ENCODE peak calls at places on chromosomes 4 and X, in ten cellular contexts. One of them, this sample, is unnamed.

GRCh38 chr4:3307486-3307885 is 14.7 kb downstream of the RGS12 start:
- DNase-seq in progenitor cell of endocrine pancreas: no peak
- DNase-seq in astrocyte of the spinal cord: no peak
- DNase-seq in RKO: no peak
- DNase-seq in lung: no peak
- DNase-seq in occipital lobe: no peak
- DNase-seq in lower lobe of right lung: peak
- DNase-seq in brain microvascular endothelial cell: no peak
- DNase-seq in HFFc6: no peak
- DNase-seq in NT2/D1: no peak
- DNase-seq in this sample: no peak

GRCh38 chrX:134738986-134739744 is 80.9 kb upstream of the PLAC1 start:
- DNase-seq in brain microvascular endothelial cell: no peak
- DNase-seq in lower lobe of right lung: no peak
- DNase-seq in HFFc6: no peak
- DNase-seq in lung: no peak
- DNase-seq in NT2/D1: no peak
- DNase-seq in RKO: no peak
- DNase-seq in occipital lobe: no peak
- DNase-seq in astrocyte of the spinal cord: no peak
- DNase-seq in progenitor cell of endocrine pancreas: no peak
- DNase-seq in this sample: no peak

GRCh38 chrX:110145854-110146253 is 142.9 kb downstream of the TMEM164 start:
- DNase-seq in lower lobe of right lung: no peak
- DNase-seq in astrocyte of the spinal cord: peak
- DNase-seq in lung: no peak
- DNase-seq in brain microvascular endothelial cell: peak
- DNase-seq in RKO: peak
- DNase-seq in progenitor cell of endocrine pancreas: no peak
- DNase-seq in HFFc6: no peak
- DNase-seq in NT2/D1: no peak
- DNase-seq in occipital lobe: peak
- DNase-seq in this sample: no peak

GRCh38 chr4:19473569-19473968 is 778.1 kb upstream of the SLIT2 start:
- DNase-seq in progenitor cell of endocrine pancreas: no peak
- DNase-seq in HFFc6: no peak
- DNase-seq in brain microvascular endothelial cell: no peak
- DNase-seq in NT2/D1: no peak
- DNase-seq in astrocyte of the spinal cord: no peak
- DNase-seq in lower lobe of right lung: no peak
- DNase-seq in lung: no peak
- DNase-seq in RKO: no peak
- DNase-seq in occipital lobe: no peak
- DNase-seq in this sample: no peak

GRCh38 chr4:115424852-115425251 is 311.4 kb upstream of the NDST4 start:
- DNase-seq in brain microvascular endothelial cell: no peak
- DNase-seq in lower lobe of right lung: no peak
- DNase-seq in occipital lobe: no peak
- DNase-seq in progenitor cell of endocrine pancreas: no peak
- DNase-seq in RKO: no peak
- DNase-seq in HFFc6: no peak
- DNase-seq in lung: no peak
- DNase-seq in NT2/D1: no peak
- DNase-seq in astrocyte of the spinal cord: no peak
- DNase-seq in this sample: no peak

GRCh38 chr4:40238700-40239548 is 42.1 kb downstream of the RHOH start:
- DNase-seq in RKO: no peak
- DNase-seq in occipital lobe: no peak
- DNase-seq in lower lobe of right lung: no peak
- DNase-seq in progenitor cell of endocrine pancreas: no peak
- DNase-seq in astrocyte of the spinal cord: no peak
- DNase-seq in lung: no peak
- DNase-seq in HFFc6: no peak
- DNase-seq in NT2/D1: no peak
- DNase-seq in brain microvascular endothelial cell: no peak
- DNase-seq in this sample: no peak

GRCh38 chr4:48944252-48944651 is 37.7 kb upstream of the OCIAD2 start:
- DNase-seq in RKO: peak
- DNase-seq in astrocyte of the spinal cord: peak
- DNase-seq in occipital lobe: no peak
- DNase-seq in HFFc6: no peak
- DNase-seq in progenitor cell of endocrine pancreas: no peak
- DNase-seq in lower lobe of right lung: no peak
- DNase-seq in NT2/D1: no peak
- DNase-seq in lung: no peak
- DNase-seq in brain microvascular endothelial cell: no peak
- DNase-seq in this sample: no peak

GRCh38 chr4:151407466-151408379 is 1.3 kb upstream of the FHIP1A start:
- DNase-seq in RKO: no peak
- DNase-seq in progenitor cell of endocrine pancreas: peak
- DNase-seq in NT2/D1: no peak
- DNase-seq in HFFc6: no peak
- DNase-seq in lower lobe of right lung: peak
- DNase-seq in astrocyte of the spinal cord: peak
- DNase-seq in occipital lobe: no peak
- DNase-seq in lung: peak
- DNase-seq in brain microvascular endothelial cell: no peak
- DNase-seq in this sample: peak

GRCh38 chrX:47146121-47146935 is 1.3 kb downstream of the RBM10 start:
- DNase-seq in lower lobe of right lung: no peak
- DNase-seq in RKO: no peak
- DNase-seq in brain microvascular endothelial cell: no peak
- DNase-seq in progenitor cell of endocrine pancreas: no peak
- DNase-seq in astrocyte of the spinal cord: no peak
- DNase-seq in lung: no peak
- DNase-seq in occipital lobe: no peak
- DNase-seq in HFFc6: no peak
- DNase-seq in NT2/D1: no peak
- DNase-seq in this sample: no peak

GRCh38 chr4:4762300-4762699 is 97.2 kb upstream of the MSX1 start:
- DNase-seq in HFFc6: no peak
- DNase-seq in lung: no peak
- DNase-seq in astrocyte of the spinal cord: no peak
- DNase-seq in NT2/D1: no peak
- DNase-seq in brain microvascular endothelial cell: no peak
- DNase-seq in occipital lobe: no peak
- DNase-seq in progenitor cell of endocrine pancreas: no peak
- DNase-seq in RKO: no peak
- DNase-seq in lower lobe of right lung: no peak
- DNase-seq in this sample: no peak

GRCh38 chr4:55866973-55867574 is 13.6 kb downstream of the EXOC1 start:
- DNase-seq in NT2/D1: peak
- DNase-seq in HFFc6: peak
- DNase-seq in lower lobe of right lung: no peak
- DNase-seq in RKO: peak
- DNase-seq in occipital lobe: no peak
- DNase-seq in astrocyte of the spinal cord: peak
- DNase-seq in lung: no peak
- DNase-seq in brain microvascular endothelial cell: peak
- DNase-seq in progenitor cell of endocrine pancreas: no peak
- DNase-seq in this sample: no peak

GRCh38 chr4:177051473-177052060 is 258.1 kb upstream of the NEIL3 start:
- DNase-seq in occipital lobe: no peak
- DNase-seq in progenitor cell of endocrine pancreas: no peak
- DNase-seq in lung: no peak
- DNase-seq in RKO: no peak
- DNase-seq in HFFc6: no peak
- DNase-seq in lower lobe of right lung: no peak
- DNase-seq in brain microvascular endothelial cell: no peak
- DNase-seq in astrocyte of the spinal cord: peak
- DNase-seq in NT2/D1: peak
- DNase-seq in this sample: no peak

GRCh38 chrX:133983974-133984578 is 1.3 kb downstream of the GPC3 start:
- DNase-seq in lower lobe of right lung: no peak
- DNase-seq in brain microvascular endothelial cell: no peak
- DNase-seq in lung: no peak
- DNase-seq in occipital lobe: no peak
- DNase-seq in progenitor cell of endocrine pancreas: no peak
- DNase-seq in HFFc6: no peak
- DNase-seq in RKO: no peak
- DNase-seq in NT2/D1: no peak
- DNase-seq in astrocyte of the spinal cord: no peak
- DNase-seq in this sample: no peak

GRCh38 chrX:30935985-30936384 is 46.9 kb upstream of the TAB3 start:
- DNase-seq in brain microvascular endothelial cell: peak
- DNase-seq in occipital lobe: no peak
- DNase-seq in lower lobe of right lung: no peak
- DNase-seq in progenitor cell of endocrine pancreas: no peak
- DNase-seq in RKO: peak
- DNase-seq in astrocyte of the spinal cord: peak
- DNase-seq in lung: no peak
- DNase-seq in NT2/D1: no peak
- DNase-seq in HFFc6: peak
- DNase-seq in this sample: no peak

GRCh38 chr4:83644677-83645639 is 109.0 kb downstream of the GPAT3 start:
- DNase-seq in progenitor cell of endocrine pancreas: no peak
- DNase-seq in RKO: peak
- DNase-seq in lung: no peak
- DNase-seq in occipital lobe: no peak
- DNase-seq in brain microvascular endothelial cell: peak
- DNase-seq in HFFc6: peak
- DNase-seq in lower lobe of right lung: no peak
- DNase-seq in astrocyte of the spinal cord: peak
- DNase-seq in NT2/D1: peak
- DNase-seq in this sample: no peak

GRCh38 chr4:3442959-3443749 is 1.4 kb downstream of the HGFAC start:
- DNase-seq in brain microvascular endothelial cell: no peak
- DNase-seq in progenitor cell of endocrine pancreas: peak
- DNase-seq in NT2/D1: peak
- DNase-seq in lung: no peak
- DNase-seq in RKO: peak
- DNase-seq in HFFc6: no peak
- DNase-seq in occipital lobe: no peak
- DNase-seq in lower lobe of right lung: no peak
- DNase-seq in astrocyte of the spinal cord: no peak
- DNase-seq in this sample: no peak

GRCh38 chr4:62328526-62328925 is 1128.4 kb downstream of the ADGRL3 start:
- DNase-seq in lung: no peak
- DNase-seq in astrocyte of the spinal cord: no peak
- DNase-seq in lower lobe of right lung: no peak
- DNase-seq in occipital lobe: no peak
- DNase-seq in RKO: no peak
- DNase-seq in brain microvascular endothelial cell: no peak
- DNase-seq in NT2/D1: no peak
- DNase-seq in progenitor cell of endocrine pancreas: no peak
- DNase-seq in HFFc6: no peak
- DNase-seq in this sample: no peak

GRCh38 chrX:69158166-69159040 is 6.8 kb downstream of the PJA1 start:
- DNase-seq in lower lobe of right lung: no peak
- DNase-seq in NT2/D1: no peak
- DNase-seq in occipital lobe: no peak
- DNase-seq in HFFc6: peak
- DNase-seq in RKO: peak
- DNase-seq in astrocyte of the spinal cord: peak
- DNase-seq in lung: peak
- DNase-seq in progenitor cell of endocrine pancreas: no peak
- DNase-seq in brain microvascular endothelial cell: peak
- DNase-seq in this sample: no peak

GRCh38 chr4:55920571-55920970 is 28.2 kb upstream of the CEP135 start:
- DNase-seq in RKO: no peak
- DNase-seq in lower lobe of right lung: no peak
- DNase-seq in HFFc6: no peak
- DNase-seq in NT2/D1: no peak
- DNase-seq in progenitor cell of endocrine pancreas: no peak
- DNase-seq in brain microvascular endothelial cell: no peak
- DNase-seq in occipital lobe: no peak
- DNase-seq in astrocyte of the spinal cord: no peak
- DNase-seq in lung: no peak
- DNase-seq in this sample: no peak

GRCh38 chr4:41257257-41257900 is 651 bp downstream of the UCHL1 start:
- DNase-seq in NT2/D1: no peak
- DNase-seq in lung: peak
- DNase-seq in progenitor cell of endocrine pancreas: peak
- DNase-seq in lower lobe of right lung: peak
- DNase-seq in RKO: no peak
- DNase-seq in brain microvascular endothelial cell: peak
- DNase-seq in astrocyte of the spinal cord: peak
- DNase-seq in occipital lobe: peak
- DNase-seq in HFFc6: peak
- DNase-seq in this sample: peak

GRCh38 chrX:120309873-120310730 is 1.2 kb downstream of the TMEM255A start:
- DNase-seq in progenitor cell of endocrine pancreas: no peak
- DNase-seq in NT2/D1: peak
- DNase-seq in RKO: no peak
- DNase-seq in astrocyte of the spinal cord: no peak
- DNase-seq in brain microvascular endothelial cell: no peak
- DNase-seq in lower lobe of right lung: peak
- DNase-seq in HFFc6: no peak
- DNase-seq in occipital lobe: no peak
- DNase-seq in lung: no peak
- DNase-seq in this sample: no peak

GRCh38 chrX:37684918-37685317 is 673 bp upstream of the XK start:
- DNase-seq in brain microvascular endothelial cell: no peak
- DNase-seq in HFFc6: no peak
- DNase-seq in lung: no peak
- DNase-seq in RKO: no peak
- DNase-seq in NT2/D1: peak
- DNase-seq in astrocyte of the spinal cord: no peak
- DNase-seq in progenitor cell of endocrine pancreas: no peak
- DNase-seq in lower lobe of right lung: no peak
- DNase-seq in occipital lobe: no peak
- DNase-seq in this sample: no peak

GRCh38 chr4:113468165-113469022 is 293.1 kb downstream of the CAMK2D start:
- DNase-seq in lung: peak
- DNase-seq in RKO: peak
- DNase-seq in brain microvascular endothelial cell: peak
- DNase-seq in progenitor cell of endocrine pancreas: no peak
- DNase-seq in astrocyte of the spinal cord: peak
- DNase-seq in lower lobe of right lung: peak
- DNase-seq in HFFc6: peak
- DNase-seq in occipital lobe: peak
- DNase-seq in NT2/D1: peak
- DNase-seq in this sample: peak

GRCh38 chrX:145405012-145405411 is 157.7 kb downstream of the SPANXN1 start:
- DNase-seq in occipital lobe: no peak
- DNase-seq in RKO: peak
- DNase-seq in brain microvascular endothelial cell: peak
- DNase-seq in lung: no peak
- DNase-seq in HFFc6: no peak
- DNase-seq in NT2/D1: no peak
- DNase-seq in lower lobe of right lung: no peak
- DNase-seq in progenitor cell of endocrine pancreas: no peak
- DNase-seq in astrocyte of the spinal cord: peak
- DNase-seq in this sample: no peak

GRCh38 chr4:74415602-74416300 is 29.2 kb upstream of the AREG start:
- DNase-seq in lung: no peak
- DNase-seq in NT2/D1: no peak
- DNase-seq in HFFc6: no peak
- DNase-seq in progenitor cell of endocrine pancreas: no peak
- DNase-seq in astrocyte of the spinal cord: no peak
- DNase-seq in lower lobe of right lung: no peak
- DNase-seq in occipital lobe: no peak
- DNase-seq in brain microvascular endothelial cell: no peak
- DNase-seq in RKO: no peak
- DNase-seq in this sample: no peak

GRCh38 chr4:84866295-84866694 is 100.2 kb downstream of the WDFY3 start:
- DNase-seq in progenitor cell of endocrine pancreas: no peak
- DNase-seq in lower lobe of right lung: no peak
- DNase-seq in occipital lobe: no peak
- DNase-seq in brain microvascular endothelial cell: no peak
- DNase-seq in NT2/D1: no peak
- DNase-seq in astrocyte of the spinal cord: no peak
- DNase-seq in RKO: no peak
- DNase-seq in HFFc6: no peak
- DNase-seq in lung: no peak
- DNase-seq in this sample: no peak

GRCh38 chr4:72326692-72327632 is 242.1 kb downstream of the ADAMTS3 start:
- DNase-seq in NT2/D1: no peak
- DNase-seq in lung: no peak
- DNase-seq in astrocyte of the spinal cord: peak
- DNase-seq in brain microvascular endothelial cell: no peak
- DNase-seq in RKO: peak
- DNase-seq in HFFc6: peak
- DNase-seq in lower lobe of right lung: no peak
- DNase-seq in occipital lobe: no peak
- DNase-seq in progenitor cell of endocrine pancreas: no peak
- DNase-seq in this sample: no peak

GRCh38 chr4:131526686-131527085 is 1622.4 kb upstream of the PCDH10 start:
- DNase-seq in brain microvascular endothelial cell: no peak
- DNase-seq in NT2/D1: no peak
- DNase-seq in lower lobe of right lung: no peak
- DNase-seq in progenitor cell of endocrine pancreas: no peak
- DNase-seq in lung: no peak
- DNase-seq in HFFc6: no peak
- DNase-seq in astrocyte of the spinal cord: no peak
- DNase-seq in RKO: no peak
- DNase-seq in occipital lobe: no peak
- DNase-seq in this sample: no peak